ENCODE peak calls at places on chromosomes 5 and 9, in five cellular contexts. W is amniotic epithelial cell, T is NCI-H2081, K is fibroblast of villous mesenchyme, O is endothelial cell of umbilical vein. I is an unnamed sample.

GRCh38 chr9:93116049-93116961 is 17.7 kb downstream of the NINJ1 start:
- DNase-seq in K (peak), T (no peak), W (peak), O (no peak), I (no peak)

GRCh38 chr9:38043931-38044623 is 24.9 kb downstream of the SHB start:
- DNase-seq in W (no peak), T (no peak), K (no peak), O (no peak), I (no peak)

GRCh38 chr5:113771483-113771882 is 258.0 kb downstream of the YTHDC2 start:
- DNase-seq in O (no peak), W (no peak), K (no peak), T (no peak), I (no peak)

GRCh38 chr5:146704949-146705665 is 173.4 kb downstream of the PPP2R2B start:
- DNase-seq in K (no peak), T (no peak), W (peak), O (no peak), I (no peak)

GRCh38 chr5:6581559-6582426 is 51.1 kb downstream of the NSUN2 start:
- DNase-seq in W (no peak), T (no peak), K (no peak), O (no peak), I (no peak)

GRCh38 chr5:126106032-126106431 is 317.2 kb upstream of the GRAMD2B start:
- DNase-seq in K (peak), T (no peak), O (peak), W (no peak), I (no peak)

GRCh38 chr5:77629553-77630245 is 8.8 kb downstream of the OTP start:
- DNase-seq in O (no peak), W (no peak), T (no peak), K (no peak), I (no peak)

GRCh38 chr5:64341340-64341739 is 164.5 kb upstream of the RGS7BP start:
- DNase-seq in O (no peak), W (no peak), K (no peak), T (no peak), I (no peak)

GRCh38 chr9:5949103-5949699 is 58.5 kb downstream of the MLANA start:
- DNase-seq in T (no peak), K (peak), O (no peak), W (peak), I (no peak)

GRCh38 chr9:70021026-70021571 is 22.5 kb upstream of the MAMDC2 start:
- DNase-seq in T (no peak), W (peak), K (peak), O (peak), I (no peak)